ENCODE peak calls at places on chromosomes 16 and 17, in eight cellular contexts. V is psoas muscle, D is AG09309, W is right cardiac atrium, Q is brain microvascular endothelial cell, N is tibial nerve, Z is GM23248, R is choroid plexus epithelial cell. K is an unnamed sample.
A peak's percentile ranks its signal among the peaks of the same experiment; 100 is the strongest.

GRCh38 chr17:4161179-4161559 is 18.2 kb downstream of the CYB5D2 start:
- DNase-seq in R (peak; percentile 93), N (peak; percentile 45), W (no peak), Q (peak; percentile 81), D (peak; percentile 31), Z (peak; percentile 73), V (peak; percentile 55), K (peak; percentile 90)

GRCh38 chr17:50863221-50863843 is 2.8 kb downstream of the TOB1 start:
- DNase-seq in V (no peak), D (no peak), N (peak; percentile 66), Z (peak; percentile 59), W (no peak), R (peak; percentile 64), Q (no peak), K (no peak)

GRCh38 chr17:3838206-3838605 is 7.8 kb downstream of the NCBP3 start:
- DNase-seq in R (no peak), N (no peak), W (no peak), Q (no peak), D (no peak), Z (no peak), V (no peak), K (no peak)

GRCh38 chr16:732936-733335 is 6.0 kb downstream of the HAGHL start:
- DNase-seq in Q (no peak), N (no peak), D (no peak), R (no peak), W (no peak), V (no peak), Z (peak; percentile 49), K (no peak)

GRCh38 chr17:28703552-28704218 is 8.0 kb downstream of the PROCA1 start:
- DNase-seq in V (no peak), Q (no peak), R (no peak), D (no peak), Z (no peak), W (no peak), N (no peak), K (no peak)

GRCh38 chr16:89375021-89375420 is 115.3 kb downstream of the ANKRD11 start:
- DNase-seq in W (no peak), N (no peak), R (peak; percentile 58), Z (no peak), V (no peak), D (no peak), Q (no peak), K (no peak)

GRCh38 chr16:86222965-86223551 is 287.3 kb upstream of the FOXF1 start:
- DNase-seq in N (no peak), Z (peak; percentile 92), D (peak; percentile 82), V (no peak), Q (peak; percentile 39), W (no peak), R (peak; percentile 83), K (peak; percentile 96)

GRCh38 chr17:76820523-76820922 is 47.7 kb upstream of the MGAT5B start:
- DNase-seq in V (no peak), Z (no peak), Q (no peak), N (no peak), D (no peak), W (no peak), R (no peak), K (no peak)

GRCh38 chr17:48378696-48379095 is 51.3 kb downstream of the SKAP1 start:
- DNase-seq in R (no peak), V (no peak), D (no peak), Z (no peak), N (no peak), Q (no peak), W (no peak), K (no peak)

GRCh38 chr16:23500212-23500865 is 10.0 kb downstream of the GGA2 start:
- DNase-seq in V (no peak), D (no peak), N (no peak), W (no peak), R (no peak), Z (no peak), Q (no peak), K (no peak)

GRCh38 chr16:83887088-83887487 is 11.8 kb upstream of the MLYCD start:
- DNase-seq in Z (peak; percentile 61), V (no peak), D (no peak), R (peak; percentile 23), W (no peak), N (no peak), Q (no peak), K (no peak)

GRCh38 chr16:80274576-80275191 is 266.1 kb upstream of the DYNLRB2 start:
- DNase-seq in R (peak; percentile 78), W (no peak), N (no peak), D (peak; percentile 53), Q (peak; percentile 79), V (no peak), Z (peak; percentile 90), K (peak; percentile 24)

GRCh38 chr17:77864234-77865108 is 94.0 kb upstream of the TNRC6C start:
- DNase-seq in V (peak; percentile 37), Q (no peak), D (no peak), W (no peak), R (no peak), Z (no peak), N (no peak), K (no peak)

GRCh38 chr17:40534431-40535189 is 30.7 kb downstream of the CCR7 start:
- DNase-seq in Z (no peak), D (no peak), V (no peak), W (no peak), R (peak; percentile 61), Q (no peak), N (no peak), K (no peak)

GRCh38 chr17:48051278-48051677 is 3.1 kb downstream of the NFE2L1 start:
- DNase-seq in V (no peak), D (no peak), Z (no peak), N (no peak), W (no peak), R (no peak), Q (no peak), K (no peak)

GRCh38 chr16:12728471-12728870 is 75.2 kb downstream of the CPPED1 start:
- DNase-seq in V (no peak), D (no peak), N (no peak), Z (no peak), R (no peak), Q (no peak), W (no peak), K (no peak)

GRCh38 chr17:9343513-9343912 is 232.1 kb downstream of the STX8 start:
- DNase-seq in R (peak; percentile 76), W (no peak), V (no peak), Z (no peak), N (no peak), D (no peak), Q (no peak), K (no peak)

GRCh38 chr17:60305141-60305540 is 86.8 kb downstream of the USP32 start:
- DNase-seq in Q (no peak), D (no peak), N (no peak), W (no peak), Z (no peak), R (peak; percentile 19), V (no peak), K (no peak)

GRCh38 chr17:76686538-76687277 is 24.1 kb downstream of the MXRA7 start:
- DNase-seq in W (no peak), D (no peak), V (no peak), Q (no peak), R (no peak), N (no peak), Z (no peak), K (no peak)

GRCh38 chr17:31443386-31443785 is 51.9 kb downstream of the RAB11FIP4 start:
- DNase-seq in N (no peak), V (no peak), Q (no peak), D (no peak), Z (no peak), R (no peak), W (no peak), K (no peak)

GRCh38 chr17:59899099-59899498 is 6.2 kb downstream of the RPS6KB1 start:
- DNase-seq in Q (no peak), V (no peak), D (no peak), R (peak; percentile 72), W (no peak), Z (peak; percentile 2), N (no peak), K (no peak)

GRCh38 chr17:67151717-67152116 is 93.3 kb downstream of the HELZ start:
- DNase-seq in W (no peak), N (no peak), Q (peak; percentile 84), R (peak; percentile 72), V (no peak), D (no peak), Z (peak; percentile 78), K (no peak)

GRCh38 chr17:68356520-68356919 is 65.2 kb downstream of the ARSG start:
- DNase-seq in Q (peak; percentile 34), Z (no peak), W (no peak), N (no peak), R (peak; percentile 49), V (no peak), D (no peak), K (no peak)

GRCh38 chr17:7476951-7477350 is 2.5 kb downstream of the ZBTB4 start:
- DNase-seq in Z (no peak), Q (no peak), N (no peak), V (no peak), D (no peak), W (peak; percentile 6), R (no peak), K (no peak)

GRCh38 chr17:7477392-7478275 is 1.8 kb downstream of the ZBTB4 start:
- DNase-seq in D (peak; percentile 86), N (no peak), Q (peak; percentile 72), W (peak; percentile 55), V (no peak), R (peak; percentile 88), Z (peak; percentile 92), K (peak; percentile 81)

GRCh38 chr17:7475764-7476422 is 3.5 kb downstream of the ZBTB4 start:
- DNase-seq in R (no peak), D (no peak), Z (peak; percentile 92), N (peak; percentile 74), W (peak; percentile 70), Q (no peak), V (peak; percentile 61), K (no peak)

GRCh38 chr17:7478276-7479138 is 924 bp downstream of the ZBTB4 start:
- DNase-seq in V (peak; percentile 63), Z (peak; percentile 76), D (no peak), W (peak; percentile 61), R (peak; percentile 26), N (peak; percentile 52), Q (no peak), K (peak; percentile 44)

GRCh38 chr17:7476474-7476873 is 3.0 kb downstream of the ZBTB4 start:
- DNase-seq in N (no peak), Q (no peak), Z (peak; percentile 82), V (no peak), R (peak; percentile 59), W (peak; percentile 2), D (no peak), K (peak; percentile 23)
- H3K4me3 ChIP-seq in N (no peak overlapping the region), Q (no peak overlapping the region), Z (peak overlapping the region; percentile 79), V (peak overlapping the region; percentile 97), R (no peak overlapping the region), W (no peak overlapping the region), D (no peak overlapping the region), K (no peak overlapping the region)

GRCh38 chr16:49441366-49441780 is 67.8 kb downstream of the C16orf78 start:
- DNase-seq in D (no peak), Z (no peak), V (peak; percentile 39), W (peak; percentile 29), R (peak; percentile 5), N (peak; percentile 15), Q (no peak), K (no peak)
- H3K4me3 ChIP-seq in D (no peak overlapping the region), Z (no peak overlapping the region), V (no peak overlapping the region), W (no peak overlapping the region), R (no peak overlapping the region), N (no peak overlapping the region), Q (no peak overlapping the region), K (no peak overlapping the region)

GRCh38 chr16:10827691-10828341 is 9.2 kb upstream of the TVP23A start:
- DNase-seq in R (peak; percentile 56), Q (peak; percentile 36), D (peak; percentile 71), V (peak; percentile 71), Z (peak; percentile 95), N (peak; percentile 79), W (peak; percentile 90), K (no peak)
- H3K4me3 ChIP-seq in R (no peak overlapping the region), Q (no peak overlapping the region), D (no peak overlapping the region), V (peak overlapping the region; percentile 32), Z (peak overlapping the region; percentile 30), N (no peak overlapping the region), W (no peak overlapping the region), K (no peak overlapping the region)

GRCh38 chr17:10384175-10384574 is 11.4 kb upstream of the MYH13 start:
- DNase-seq in Q (no peak), W (no peak), R (no peak), Z (peak; percentile 9), D (no peak), N (no peak), V (no peak), K (no peak)
- H3K4me3 ChIP-seq in Q (no peak overlapping the region), W (no peak overlapping the region), R (no peak overlapping the region), Z (no peak overlapping the region), D (no peak overlapping the region), N (no peak overlapping the region), V (peak overlapping the region; percentile 26), K (no peak overlapping the region)

K was measured in SJSA1.